ENCODE peak calls at places on chromosomes 7 and 10, in six cellular contexts. One of them, this sample, is unnamed.

GRCh38 chr7:95687759-95688343 is 84.5 kb upstream of the DYNC1I1 start:
- DNase-seq in BE2C: peak
- DNase-seq in Peyer's patch: no peak
- DNase-seq in body of pancreas: no peak
- DNase-seq in PC-3: peak
- DNase-seq in lower leg skin: no peak
- DNase-seq in this sample: no peak

GRCh38 chr10:76640765-76641164 is 996.8 kb downstream of the KCNMA1 start:
- DNase-seq in BE2C: no peak
- DNase-seq in Peyer's patch: no peak
- DNase-seq in PC-3: no peak
- DNase-seq in body of pancreas: no peak
- DNase-seq in lower leg skin: no peak
- DNase-seq in this sample: no peak

GRCh38 chr7:27108390-27109127 is 6.1 kb upstream of the HOXA2 start:
- DNase-seq in Peyer's patch: no peak
- DNase-seq in BE2C: no peak
- DNase-seq in PC-3: peak
- DNase-seq in body of pancreas: peak
- DNase-seq in lower leg skin: peak
- DNase-seq in this sample: no peak

GRCh38 chr7:10655031-10655430 is 318.6 kb upstream of the PHF14 start:
- DNase-seq in BE2C: no peak
- DNase-seq in body of pancreas: no peak
- DNase-seq in Peyer's patch: no peak
- DNase-seq in lower leg skin: no peak
- DNase-seq in PC-3: no peak
- DNase-seq in this sample: no peak

GRCh38 chr7:47534322-47535032 is 47.4 kb downstream of the TNS3 start:
- DNase-seq in body of pancreas: no peak
- DNase-seq in Peyer's patch: no peak
- DNase-seq in lower leg skin: no peak
- DNase-seq in BE2C: no peak
- DNase-seq in PC-3: peak
- DNase-seq in this sample: no peak

GRCh38 chr10:116694253-116694926 is 48.0 kb downstream of the HSPA12A start:
- DNase-seq in BE2C: no peak
- DNase-seq in Peyer's patch: no peak
- DNase-seq in body of pancreas: no peak
- DNase-seq in PC-3: no peak
- DNase-seq in lower leg skin: no peak
- DNase-seq in this sample: no peak

GRCh38 chr7:111587126-111587525 is 24.8 kb upstream of the IMMP2L start:
- DNase-seq in BE2C: no peak
- DNase-seq in lower leg skin: no peak
- DNase-seq in Peyer's patch: no peak
- DNase-seq in PC-3: no peak
- DNase-seq in body of pancreas: no peak
- DNase-seq in this sample: no peak

GRCh38 chr10:32949221-32949678 is 8.8 kb downstream of the ITGB1 start:
- DNase-seq in Peyer's patch: no peak
- DNase-seq in lower leg skin: no peak
- DNase-seq in body of pancreas: no peak
- DNase-seq in BE2C: no peak
- DNase-seq in PC-3: no peak
- DNase-seq in this sample: no peak

GRCh38 chr7:1210321-1210978 is 22.2 kb upstream of the UNCX start:
- DNase-seq in PC-3: peak
- DNase-seq in lower leg skin: no peak
- DNase-seq in BE2C: no peak
- DNase-seq in Peyer's patch: no peak
- DNase-seq in body of pancreas: no peak
- DNase-seq in this sample: no peak

GRCh38 chr10:116096501-116096900 is 176.5 kb downstream of the GFRA1 start:
- DNase-seq in BE2C: no peak
- DNase-seq in lower leg skin: no peak
- DNase-seq in body of pancreas: no peak
- DNase-seq in Peyer's patch: no peak
- DNase-seq in PC-3: no peak
- DNase-seq in this sample: no peak

GRCh38 chr7:77348371-77348813 is 67.8 kb downstream of the GSAP start:
- DNase-seq in body of pancreas: peak
- DNase-seq in PC-3: peak
- DNase-seq in Peyer's patch: no peak
- DNase-seq in lower leg skin: no peak
- DNase-seq in BE2C: no peak
- DNase-seq in this sample: no peak
- TF ChIP-seq CTCF in body of pancreas: no peak
- TF ChIP-seq CTCF in PC-3: no peak
- TF ChIP-seq CTCF in Peyer's patch: no peak
- TF ChIP-seq CTCF in lower leg skin: no peak
- TF ChIP-seq CTCF in BE2C: no peak
- TF ChIP-seq CTCF in this sample: no peak

DNA sequence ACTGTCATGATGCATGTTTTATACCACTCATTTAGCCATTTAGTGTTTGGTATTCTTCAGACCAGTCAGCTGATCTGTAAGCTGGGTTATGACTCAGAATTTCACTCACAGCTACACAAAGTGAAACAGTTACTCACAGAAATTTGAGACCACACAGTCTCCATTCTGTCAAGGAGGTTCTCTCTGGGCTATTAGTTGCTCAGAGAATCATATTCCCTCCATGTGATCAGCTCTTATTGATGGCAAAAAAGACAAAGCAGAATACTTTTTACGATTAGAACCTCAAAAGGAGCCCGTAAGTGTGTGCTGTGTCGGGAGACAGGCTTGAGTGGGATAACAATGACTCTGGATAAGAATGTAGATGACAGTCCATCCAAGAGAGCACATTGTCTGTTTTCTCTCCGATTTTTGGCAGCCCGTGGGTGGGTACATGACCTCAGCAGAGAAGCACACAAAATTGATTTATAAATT is 277.6 kb upstream of the SORCS1 start:
- DNase-seq in BE2C: no peak
- DNase-seq in lower leg skin: no peak
- DNase-seq in body of pancreas: no peak
- DNase-seq in Peyer's patch: no peak
- DNase-seq in PC-3: peak
- DNase-seq in this sample: no peak
- H3K4me3 ChIP-seq in BE2C: no peak
- H3K4me3 ChIP-seq in lower leg skin: no peak
- H3K4me3 ChIP-seq in body of pancreas: no peak
- H3K4me3 ChIP-seq in Peyer's patch: no peak
- H3K4me3 ChIP-seq in PC-3: peak
- H3K4me3 ChIP-seq in this sample: no peak

GRCh38 chr7:154832557-154833138 is 170.3 kb downstream of the PAXIP1 start:
- DNase-seq in BE2C: peak
- DNase-seq in Peyer's patch: no peak
- DNase-seq in PC-3: peak
- DNase-seq in lower leg skin: no peak
- DNase-seq in body of pancreas: no peak
- DNase-seq in this sample: no peak
- TF ChIP-seq CTCF in BE2C: peak
- TF ChIP-seq CTCF in Peyer's patch: no peak
- TF ChIP-seq CTCF in PC-3: peak
- TF ChIP-seq CTCF in lower leg skin: no peak
- TF ChIP-seq CTCF in body of pancreas: no peak
- TF ChIP-seq CTCF in this sample: no peak

GRCh38 chr10:131318791-131319190 is 7.3 kb upstream of the TCERG1L start:
- DNase-seq in BE2C: no peak
- DNase-seq in PC-3: no peak
- DNase-seq in lower leg skin: no peak
- DNase-seq in body of pancreas: no peak
- DNase-seq in Peyer's patch: no peak
- DNase-seq in this sample: no peak
- H3K4me3 ChIP-seq in BE2C: no peak
- H3K4me3 ChIP-seq in PC-3: no peak
- H3K4me3 ChIP-seq in lower leg skin: no peak
- H3K4me3 ChIP-seq in body of pancreas: no peak
- H3K4me3 ChIP-seq in Peyer's patch: no peak
- H3K4me3 ChIP-seq in this sample: no peak

GRCh38 chr7:98616381-98617050 is 569 bp upstream of the NPTX2 start:
- DNase-seq in Peyer's patch: no peak
- DNase-seq in PC-3: no peak
- DNase-seq in lower leg skin: no peak
- DNase-seq in body of pancreas: peak
- DNase-seq in BE2C: no peak
- DNase-seq in this sample: no peak

GRCh38 chr7:98619450-98620321 is 2.6 kb downstream of the NPTX2 start:
- DNase-seq in BE2C: no peak
- DNase-seq in lower leg skin: no peak
- DNase-seq in body of pancreas: peak
- DNase-seq in PC-3: no peak
- DNase-seq in Peyer's patch: no peak
- DNase-seq in this sample: no peak

GRCh38 chr7:98617960-98618418 is 904 bp downstream of the NPTX2 start:
- DNase-seq in BE2C: no peak
- DNase-seq in PC-3: no peak
- DNase-seq in lower leg skin: no peak
- DNase-seq in body of pancreas: no peak
- DNase-seq in Peyer's patch: no peak
- DNase-seq in this sample: no peak

GRCh38 chr7:98618786-98619185 is 1.7 kb downstream of the NPTX2 start:
- DNase-seq in lower leg skin: no peak
- DNase-seq in Peyer's patch: no peak
- DNase-seq in PC-3: no peak
- DNase-seq in BE2C: no peak
- DNase-seq in body of pancreas: peak
- DNase-seq in this sample: no peak

DNA sequence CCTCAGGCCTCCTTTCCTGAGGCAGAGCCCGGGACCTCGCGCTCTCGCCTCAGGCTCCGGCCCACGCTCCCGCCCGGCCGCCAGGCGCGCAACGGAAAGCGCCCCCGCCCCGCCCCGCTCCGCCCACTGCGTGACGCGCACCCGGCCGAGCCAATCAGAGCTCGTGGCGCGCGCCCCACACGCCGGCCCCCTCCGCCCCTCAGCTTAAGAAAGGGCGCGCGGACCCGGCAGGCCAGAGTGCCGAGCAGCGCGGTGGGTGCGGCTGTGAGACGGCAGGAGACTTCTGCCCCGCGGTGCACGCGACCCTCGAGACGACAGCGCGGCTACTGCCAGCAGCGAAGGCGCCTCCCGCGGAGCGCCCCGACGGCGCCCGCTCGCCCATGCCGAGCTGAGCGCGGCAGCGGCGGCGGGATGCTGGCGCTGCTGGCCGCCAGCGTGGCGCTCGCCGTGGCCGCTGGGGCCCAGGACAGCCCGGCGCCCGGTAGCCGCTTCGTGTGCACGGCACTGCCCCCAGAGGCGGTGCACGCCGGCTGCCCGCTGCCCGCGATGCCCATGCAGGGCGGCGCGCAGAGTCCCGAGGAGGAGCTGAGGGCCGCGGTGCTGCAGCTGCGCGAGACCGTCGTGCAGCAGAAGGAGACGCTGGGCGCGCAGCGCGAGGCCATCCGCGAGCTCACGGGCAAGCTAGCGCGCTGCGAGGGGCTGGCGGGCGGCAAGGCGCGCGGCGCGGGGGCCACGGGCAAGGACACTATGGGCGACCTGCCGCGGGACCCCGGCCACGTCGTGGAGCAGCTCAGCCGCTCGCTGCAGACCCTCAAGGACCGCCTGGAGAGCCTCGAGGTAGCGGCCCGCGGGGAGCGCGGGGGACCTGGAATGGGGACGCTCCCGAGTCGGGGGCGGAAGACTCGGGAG is at the start of gene NPTX2:
- DNase-seq in body of pancreas: peak
- DNase-seq in BE2C: peak
- DNase-seq in Peyer's patch: no peak
- DNase-seq in lower leg skin: no peak
- DNase-seq in PC-3: no peak
- DNase-seq in this sample: no peak
- TF ChIP-seq CTCF in body of pancreas: peak
- TF ChIP-seq CTCF in BE2C: no peak
- TF ChIP-seq CTCF in Peyer's patch: no peak
- TF ChIP-seq CTCF in lower leg skin: no peak
- TF ChIP-seq CTCF in PC-3: no peak
- TF ChIP-seq CTCF in this sample: peak

DNA sequence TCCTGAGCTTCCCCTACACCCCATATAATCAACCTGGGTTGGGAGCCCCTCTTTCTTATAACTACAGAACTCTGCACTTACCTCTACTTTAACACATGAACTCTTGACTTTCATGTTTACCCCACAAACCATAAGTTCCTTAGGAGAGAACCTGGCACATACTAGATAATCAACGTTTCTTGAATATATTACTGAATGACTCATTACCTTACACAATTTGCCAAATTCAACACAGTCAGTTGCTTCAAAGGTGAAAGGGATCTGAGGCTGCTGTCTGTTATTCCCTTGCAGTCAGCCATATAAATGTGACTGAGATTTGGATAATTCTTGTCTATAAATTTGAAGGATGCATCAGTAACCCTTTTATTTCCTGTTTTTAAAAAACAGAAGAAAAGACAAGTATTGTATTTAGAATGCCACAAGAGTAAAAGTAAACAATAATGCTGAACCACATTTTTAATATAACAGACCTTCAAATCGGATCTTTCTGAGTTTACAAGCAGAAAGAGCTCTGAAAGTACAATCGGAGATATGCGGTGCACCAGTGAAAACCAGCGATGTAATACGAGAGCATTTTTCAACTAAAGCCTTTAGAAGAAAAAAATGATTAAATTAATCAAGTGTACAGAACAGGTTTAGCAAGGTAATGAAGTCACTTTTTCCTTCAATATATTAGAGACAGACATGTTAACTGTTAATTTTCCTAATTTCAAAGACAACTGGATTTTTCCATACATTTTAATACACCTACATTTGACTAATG is 29.5 kb upstream of the LRRC17 start:
- DNase-seq in BE2C: no peak
- DNase-seq in body of pancreas: no peak
- DNase-seq in PC-3: peak
- DNase-seq in Peyer's patch: no peak
- DNase-seq in lower leg skin: no peak
- DNase-seq in this sample: no peak
- H3K4me3 ChIP-seq in BE2C: no peak
- H3K4me3 ChIP-seq in body of pancreas: no peak
- H3K4me3 ChIP-seq in PC-3: peak
- H3K4me3 ChIP-seq in Peyer's patch: no peak
- H3K4me3 ChIP-seq in lower leg skin: no peak
- H3K4me3 ChIP-seq in this sample: no peak

DNA sequence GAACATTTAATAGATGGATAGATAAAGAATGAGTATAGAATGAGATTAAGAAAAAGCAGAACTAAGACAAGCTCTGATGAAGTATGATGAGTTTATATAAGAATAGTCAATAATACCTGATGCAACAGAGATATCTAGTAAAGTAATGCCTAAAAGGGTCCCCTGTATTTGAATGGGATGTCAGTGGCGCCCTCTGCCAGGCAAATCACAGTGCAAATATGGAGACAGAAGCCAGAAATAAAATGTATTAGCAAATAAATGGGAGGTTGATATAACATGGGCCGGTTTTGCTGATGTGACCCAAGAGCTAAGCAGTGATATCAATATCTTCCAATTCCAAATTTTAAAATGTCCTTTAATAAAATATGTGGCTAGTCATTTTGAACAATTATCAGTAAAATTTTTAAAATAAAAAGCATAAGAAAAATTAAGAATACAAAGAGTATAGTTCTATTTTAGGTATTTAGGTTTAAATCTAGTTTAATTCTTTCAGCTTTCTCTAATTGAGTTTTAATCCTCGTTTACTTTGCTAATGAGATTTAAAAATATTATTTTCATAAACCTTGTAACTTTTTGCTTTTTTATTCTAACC is 62.6 kb downstream of the ADK start:
- DNase-seq in PC-3: peak
- DNase-seq in body of pancreas: no peak
- DNase-seq in lower leg skin: no peak
- DNase-seq in BE2C: peak
- DNase-seq in Peyer's patch: peak
- DNase-seq in this sample: no peak
- TF ChIP-seq CTCF in PC-3: peak
- TF ChIP-seq CTCF in body of pancreas: peak
- TF ChIP-seq CTCF in lower leg skin: no peak
- TF ChIP-seq CTCF in BE2C: peak
- TF ChIP-seq CTCF in Peyer's patch: no peak
- TF ChIP-seq CTCF in this sample: peak

GRCh38 chr7:114082934-114083647 is 164.3 kb upstream of the PPP1R3A start:
- DNase-seq in body of pancreas: peak
- DNase-seq in lower leg skin: peak
- DNase-seq in BE2C: no peak
- DNase-seq in Peyer's patch: no peak
- DNase-seq in PC-3: no peak
- DNase-seq in this sample: no peak
- H3K4me3 ChIP-seq in body of pancreas: peak
- H3K4me3 ChIP-seq in lower leg skin: no peak
- H3K4me3 ChIP-seq in BE2C: no peak
- H3K4me3 ChIP-seq in Peyer's patch: peak
- H3K4me3 ChIP-seq in PC-3: no peak
- H3K4me3 ChIP-seq in this sample: peak

This sample was measured in coronary artery.